ENCODE peak calls at places on chromosomes 4 and X, in seven cellular contexts. C, S, I, Q, V, B and M are unnamed samples. For H3K4me1 and H3K9me3, the result is how much of the 10 kb centered on the place peaks cover.

GRCh38 chrX:124534530-124534929 is 188.2 kb downstream of the SH2D1A start:
- DNase-seq in C (no peak), S (peak), I (no peak), Q (no peak), V (no peak), B (no peak), M (peak)

GRCh38 chr4:164357957-164358356 is 396.0 kb upstream of the SMIM31 start:
- DNase-seq in C (no peak), S (no peak), I (no peak), Q (no peak), V (no peak), B (no peak), M (no peak)

GRCh38 chr4:87498446-87498900 is 30.7 kb downstream of the SPARCL1 start:
- DNase-seq in C (no peak), S (no peak), I (no peak), Q (no peak), V (no peak), B (peak), M (no peak)

GRCh38 chr4:186727149-186727976 is 3.7 kb upstream of the FAT1 start:
- DNase-seq in C (no peak), S (no peak), I (no peak), Q (no peak), V (peak), B (peak), M (no peak)

GRCh38 chr4:62816566-62816965 is 1592.7 kb downstream of the TECRL start:
- DNase-seq in C (no peak), S (no peak), I (no peak), Q (no peak), V (no peak), B (no peak), M (no peak)

GRCh38 chr4:41693629-41694028 is 54.9 kb downstream of the PHOX2B start:
- DNase-seq in C (no peak), S (no peak), I (peak), Q (no peak), V (peak), B (peak), M (no peak)

GRCh38 chrX:131322646-131323045 is 33.5 kb upstream of the IGSF1 start:
- DNase-seq in C (no peak), S (no peak), I (no peak), Q (no peak), V (no peak), B (no peak), M (no peak)

GRCh38 chr4:108709722-108710121 is 53.1 kb downstream of the ETNPPL start:
- DNase-seq in C (no peak), S (no peak), I (no peak), Q (no peak), V (no peak), B (no peak), M (no peak)

GRCh38 chr4:36187723-36188333 is 56.5 kb downstream of the ARAP2 start:
- DNase-seq in C (no peak), S (peak), I (peak), Q (no peak), V (peak), B (peak), M (no peak)

GRCh38 chr4:16269742-16270522 is 43.7 kb upstream of the TAPT1 start:
- DNase-seq in C (no peak), S (no peak), I (no peak), Q (no peak), V (no peak), B (peak), M (no peak)

GRCh38 chr4:10164877-10165283 is 48.3 kb upstream of the WDR1 start:
- DNase-seq in C (no peak), S (peak), I (peak), Q (no peak), V (peak), B (peak), M (no peak)

GRCh38 chrX:103550415-103551051 is 31.2 kb upstream of the RAB40A start:
- DNase-seq in C (no peak), S (no peak), I (no peak), Q (no peak), V (no peak), B (no peak), M (no peak)

GRCh38 chr4:151675366-151676060 is 85.3 kb downstream of the GATB start:
- DNase-seq in C (no peak), S (no peak), I (no peak), Q (no peak), V (peak), B (peak), M (no peak)

GRCh38 chr4:151673913-151674520 is 86.8 kb downstream of the GATB start:
- DNase-seq in C (no peak), S (no peak), I (no peak), Q (no peak), V (no peak), B (no peak), M (no peak)

GRCh38 chr4:151676301-151676700 is 84.5 kb downstream of the GATB start:
- DNase-seq in C (no peak), S (no peak), I (no peak), Q (no peak), V (no peak), B (peak), M (no peak)

GRCh38 chr4:151672996-151673395 is 87.8 kb downstream of the GATB start:
- DNase-seq in C (no peak), S (no peak), I (no peak), Q (no peak), V (no peak), B (no peak), M (no peak)

GRCh38 chr4:151674804-151675290 is 86.0 kb downstream of the GATB start:
- DNase-seq in C (no peak), S (no peak), I (no peak), Q (no peak), V (peak), B (peak), M (peak)
- H3K4me1 ChIP-seq in C (under half), S (under half), I (under half), Q (under half), V (under half), B (under half), M (under half)

GRCh38 chr4:151934766-151935165 is 174.0 kb upstream of the GATB start:
- DNase-seq in C (no peak), S (no peak), I (no peak), Q (no peak), V (no peak), B (no peak), M (no peak)
- H3K9me3 ChIP-seq in C (under half), S (under half), I (under half), Q (under half), V (under half), B (under half), M (under half)

DNA sequence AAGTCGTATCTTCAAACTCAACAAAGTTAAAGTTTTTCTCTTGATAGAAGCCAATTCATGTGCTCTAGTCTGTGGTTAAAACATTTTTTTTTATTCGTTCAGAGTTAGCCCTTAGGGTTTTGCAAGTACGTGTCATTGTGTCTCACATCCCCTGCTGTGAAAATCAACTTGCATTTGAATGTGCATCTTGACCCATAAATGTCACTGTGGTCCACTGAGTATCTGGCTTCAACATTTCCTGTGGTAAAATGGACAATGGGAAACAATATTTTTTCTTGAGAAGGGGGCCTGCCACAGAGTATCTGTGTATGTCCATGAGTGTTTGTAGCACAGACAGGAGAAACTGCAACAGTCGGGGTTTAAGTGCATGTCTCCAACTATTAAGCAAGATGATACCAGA is 554.8 kb upstream of the TENM3 start:
- DNase-seq in C (no peak), S (peak), I (no peak), Q (no peak), V (no peak), B (no peak), M (peak)
- H3K4me1 ChIP-seq in C (under half), S (under half), I (under half), Q (under half), V (under half), B (under half), M (under half)

GRCh38 chr4:183327827-183328226 is 5.6 kb upstream of the CLDN24 start:
- DNase-seq in C (no peak), S (no peak), I (no peak), Q (no peak), V (no peak), B (no peak), M (no peak)

GRCh38 chr4:183328832-183329231 is 6.6 kb upstream of the CLDN24 start:
- DNase-seq in C (no peak), S (no peak), I (no peak), Q (no peak), V (no peak), B (peak), M (no peak)

GRCh38 chr4:183329954-183330742 is 7.9 kb upstream of the CLDN24 start:
- DNase-seq in C (no peak), S (no peak), I (no peak), Q (no peak), V (no peak), B (no peak), M (no peak)

GRCh38 chr4:183330841-183331240 is 8.6 kb upstream of the CLDN24 start:
- DNase-seq in C (no peak), S (no peak), I (no peak), Q (no peak), V (no peak), B (no peak), M (no peak)

DNA sequence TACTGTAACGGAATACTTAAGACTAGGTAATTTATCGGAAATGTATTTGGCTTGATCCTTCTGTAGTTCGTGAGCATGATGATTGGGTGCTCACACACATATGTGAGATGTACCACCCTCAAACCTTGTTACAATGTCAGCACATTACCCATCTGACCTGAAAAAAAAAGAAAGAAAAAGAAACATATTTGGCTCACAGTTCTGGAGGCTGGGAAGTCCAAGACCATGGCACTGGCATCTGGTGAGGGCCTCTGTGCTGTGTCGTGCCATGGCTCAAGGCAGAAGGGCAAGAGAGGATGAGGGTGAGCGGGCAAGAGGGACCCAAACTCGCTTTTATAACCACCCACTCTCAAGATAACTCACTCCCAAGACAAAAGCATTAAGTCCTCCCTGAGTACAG is 7.0 kb upstream of the CLDN24 start:
- DNase-seq in C (no peak), S (no peak), I (no peak), Q (no peak), V (no peak), B (no peak), M (no peak)
- H3K9me3 ChIP-seq in C (under half), S (under half), I (under half), Q (under half), V (under half), B (under half), M (under half)

DNA sequence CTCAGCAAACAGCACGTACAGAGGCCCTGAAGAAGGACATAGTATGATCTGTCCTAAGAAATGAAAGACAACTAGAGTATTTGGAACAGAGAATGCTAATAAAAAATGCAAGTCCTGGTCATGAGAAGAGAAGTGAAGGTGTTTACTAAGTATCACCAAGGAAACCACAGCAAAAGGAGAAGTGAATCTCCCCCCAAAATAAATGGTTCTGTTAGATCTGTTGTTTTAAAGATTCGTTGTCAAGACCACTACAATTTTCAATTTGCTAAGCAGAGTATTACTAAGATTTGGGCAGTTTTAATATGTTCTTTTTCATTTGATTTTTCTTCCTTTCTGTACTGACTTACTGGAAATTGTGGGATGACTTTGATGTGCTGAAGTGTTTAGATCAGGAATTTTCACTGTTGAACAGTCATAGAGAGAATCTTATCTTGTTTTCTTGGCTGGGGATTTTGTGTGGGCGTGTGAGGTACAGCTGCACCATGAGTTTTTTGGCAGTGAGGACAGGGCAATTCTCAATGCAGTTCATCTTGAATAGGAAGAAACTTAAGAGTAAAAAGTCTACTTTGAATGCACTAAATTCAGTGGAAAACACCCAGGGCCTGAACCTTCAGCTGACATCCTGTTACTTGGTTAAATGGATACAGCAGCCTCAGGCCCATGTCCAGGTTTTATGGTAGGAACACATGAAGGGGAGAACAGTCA is 132.2 kb downstream of the STIM2 start:
- DNase-seq in C (no peak), S (no peak), I (no peak), Q (no peak), V (no peak), B (no peak), M (no peak)
- H3K4me1 ChIP-seq in C (under half), S (under half), I (under half), Q (under half), V (under half), B (under half), M (under half)